ENCODE peak calls at places on chromosomes 16 and 17, in five cellular contexts. W is vagina, E is HCT116, D is H1, T is endothelial cell of umbilical vein. L is an unnamed sample.

GRCh38 chr16:63928421-63928820 is 1193.4 kb downstream of the CDH11 start:
- DNase-seq in E (no peak), D (no peak), T (no peak), W (no peak), L (no peak)

GRCh38 chr17:65370669-65371126 is 190.8 kb downstream of the AXIN2 start:
- DNase-seq in W (no peak), E (no peak), D (no peak), T (peak), L (peak)

GRCh38 chr17:66625321-66625767 is 209.6 kb upstream of the CACNG5 start:
- DNase-seq in T (peak), D (no peak), W (no peak), E (peak), L (no peak)

GRCh38 chr17:3529817-3530741 is 27.5 kb downstream of the TRPV3 start:
- DNase-seq in D (no peak), E (no peak), W (no peak), T (no peak), L (no peak)

GRCh38 chr17:2416010-2416734 is 15.3 kb upstream of the MNT start:
- DNase-seq in W (no peak), T (peak), E (no peak), D (peak), L (peak)

GRCh38 chr16:86288716-86289294 is 221.5 kb upstream of the FOXF1 start:
- DNase-seq in E (no peak), D (peak), W (no peak), T (no peak), L (no peak)

GRCh38 chr17:78616946-78617345 is 39.8 kb upstream of the DNAH17 start:
- DNase-seq in W (no peak), T (no peak), D (no peak), E (no peak), L (no peak)

GRCh38 chr17:7854851-7855642 is at the start of gene TMEM88:
- DNase-seq in T (peak), E (no peak), W (peak), D (peak), L (no peak)

GRCh38 chr16:46932802-46933201 is 40.7 kb downstream of the DNAJA2 start:
- DNase-seq in D (peak), W (no peak), T (no peak), E (no peak), L (no peak)

DNA sequence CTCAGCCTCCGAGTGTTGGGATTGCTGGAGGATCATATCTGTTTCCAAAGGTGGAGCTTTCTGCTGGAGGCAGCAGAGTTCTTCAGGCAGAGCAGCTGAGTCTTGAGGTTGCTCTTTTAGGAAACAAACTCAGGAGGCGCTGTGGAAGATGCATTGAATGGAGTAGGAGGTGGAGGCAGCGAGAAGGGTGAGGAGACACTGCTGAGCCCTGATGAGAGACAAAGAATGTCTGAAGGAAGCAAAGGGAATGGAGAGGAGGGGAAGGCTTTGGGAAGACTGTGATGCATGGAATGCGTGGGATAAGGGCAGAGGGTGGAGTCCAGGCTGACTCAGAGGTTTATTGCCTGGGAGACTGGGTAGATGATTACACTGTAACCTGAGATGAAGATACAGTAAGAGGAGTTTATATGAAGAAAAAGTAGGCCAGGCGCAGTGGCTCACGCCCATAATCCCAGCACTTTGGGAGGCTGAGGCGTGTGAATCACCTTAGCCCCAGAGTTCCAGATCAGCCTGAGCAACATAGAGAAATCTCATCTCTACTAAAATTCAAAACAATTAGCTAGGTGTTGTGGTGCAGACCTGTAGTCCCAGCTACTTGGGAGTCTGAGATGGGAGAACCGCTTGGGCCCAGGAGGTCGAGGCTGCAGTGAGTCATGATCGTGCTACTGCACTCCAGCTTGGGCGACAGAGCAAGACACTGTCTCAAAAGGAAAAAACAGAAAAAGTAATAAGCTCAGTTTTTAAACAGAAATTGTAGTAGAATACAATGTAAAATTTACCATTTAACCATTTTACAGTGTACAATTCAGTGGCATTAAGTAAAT is 17.8 kb upstream of the TMEM219 start:
- DNase-seq in W (peak), T (peak), D (no peak), E (peak), L (peak)
- TF ChIP-seq POLR2AphosphoS5 in W (peak), T (no peak), D (no peak), E (peak), L (no peak)

DNA sequence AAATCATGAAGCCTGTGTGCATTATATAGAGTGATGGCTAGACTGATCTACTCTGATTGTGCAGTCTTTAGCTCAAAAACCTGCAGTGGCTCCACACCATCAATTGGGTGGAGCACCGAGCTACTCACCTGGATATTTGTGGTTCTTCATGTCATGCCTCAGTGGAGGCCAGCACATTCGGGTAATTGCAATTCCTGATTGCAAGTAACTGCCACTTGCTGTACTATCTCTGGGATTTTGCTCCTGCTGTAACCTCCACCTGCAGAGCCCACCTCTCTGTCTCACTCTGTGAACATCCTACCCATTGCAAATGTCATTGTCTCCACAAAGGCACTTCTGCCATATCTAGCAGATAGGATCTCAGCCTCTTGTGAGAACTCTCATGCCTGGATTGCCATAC is 1.7 kb upstream of the CCL1 start:
- DNase-seq in D (no peak), W (no peak), T (no peak), E (no peak), L (no peak)
- H3K4me3 ChIP-seq in D (no peak), W (no peak), T (no peak), E (no peak), L (no peak)

DNA sequence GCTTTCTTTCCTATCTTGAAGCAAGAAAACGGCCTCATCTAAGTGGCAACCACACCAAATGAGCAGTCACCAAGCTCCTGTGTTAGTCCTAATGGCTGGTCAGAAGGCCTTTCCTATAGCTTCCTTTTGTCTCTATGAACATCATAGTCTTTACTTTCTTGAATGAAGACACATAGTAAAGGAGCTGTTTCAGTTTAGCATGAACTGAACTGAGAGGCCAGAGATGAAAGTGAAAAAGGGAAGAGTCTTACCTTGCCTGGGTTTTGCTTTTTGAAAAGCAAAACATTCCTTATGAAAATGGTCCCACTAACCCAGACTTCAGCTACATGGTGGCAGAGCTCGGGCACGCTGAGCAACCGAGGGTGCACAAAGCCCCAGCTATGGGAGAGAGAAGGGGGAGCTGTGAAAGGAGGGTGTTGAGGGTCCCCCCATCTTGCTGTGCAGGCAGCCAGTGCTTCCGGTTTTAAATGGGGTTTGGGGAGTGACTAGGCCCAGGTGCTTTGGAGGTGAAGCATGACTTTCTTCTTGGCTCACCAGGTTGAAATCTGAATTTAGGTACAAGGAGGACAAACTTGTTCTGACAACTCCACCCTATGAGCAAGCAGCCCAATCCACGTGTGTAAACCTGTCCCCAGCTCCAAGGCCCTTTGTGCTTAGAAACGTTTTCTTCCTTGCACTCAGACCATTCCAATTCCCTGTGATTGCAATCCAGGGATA is 9.1 kb upstream of the PSMC3IP start:
- DNase-seq in T (no peak), E (no peak), D (no peak), W (no peak), L (no peak)
- TF ChIP-seq POLR2A in T (no peak), E (no peak), D (no peak), W (no peak), L (no peak)

GRCh38 chr17:80855968-80856862 is 135.4 kb upstream of the CHMP6 start:
- DNase-seq in E (peak), D (no peak), W (no peak), T (peak), L (peak)
- TF ChIP-seq POLR2AphosphoS5 in E (peak), D (no peak), W (peak), T (peak), L (no peak)

GRCh38 chr17:76264425-76264754 is 758 bp upstream of the UBALD2 start:
- DNase-seq in D (no peak), E (no peak), T (no peak), W (no peak), L (no peak)
- H3K4me3 ChIP-seq in D (peak), E (peak), T (peak), W (no peak), L (peak)

L was measured in transverse colon.